ENCODE peak calls at places on chromosomes 1 and 21, in four cellular contexts. One of them, this sample, is unnamed.

GRCh38 chr1:8314346-8315280 is 3.3 kb upstream of the SLC45A1 start:
- DNase-seq in esophagus muscularis mucosa: no peak
- DNase-seq in A549: peak
- DNase-seq in right lobe of liver: peak
- DNase-seq in this sample: peak

GRCh38 chr1:56436912-56437403 is 142.4 kb downstream of the PLPP3 start:
- DNase-seq in esophagus muscularis mucosa: no peak
- DNase-seq in A549: no peak
- DNase-seq in right lobe of liver: no peak
- DNase-seq in this sample: no peak

GRCh38 chr1:162678439-162678838 is 46.2 kb downstream of the DDR2 start:
- DNase-seq in esophagus muscularis mucosa: no peak
- DNase-seq in A549: no peak
- DNase-seq in right lobe of liver: no peak
- DNase-seq in this sample: peak

GRCh38 chr1:215777370-215777925 is 210.3 kb downstream of the KCTD3 start:
- DNase-seq in esophagus muscularis mucosa: no peak
- DNase-seq in A549: no peak
- DNase-seq in right lobe of liver: no peak
- DNase-seq in this sample: no peak

GRCh38 chr1:31654171-31654776 is 9.6 kb upstream of the PEF1 start:
- DNase-seq in esophagus muscularis mucosa: no peak
- DNase-seq in A549: no peak
- DNase-seq in right lobe of liver: no peak
- DNase-seq in this sample: no peak

GRCh38 chr1:94056171-94056570 is 64.8 kb downstream of the ABCA4 start:
- DNase-seq in esophagus muscularis mucosa: no peak
- DNase-seq in A549: no peak
- DNase-seq in right lobe of liver: no peak
- DNase-seq in this sample: no peak

GRCh38 chr21:14989359-14989758 is 75.4 kb downstream of the NRIP1 start:
- DNase-seq in esophagus muscularis mucosa: no peak
- DNase-seq in A549: no peak
- DNase-seq in right lobe of liver: no peak
- DNase-seq in this sample: no peak

GRCh38 chr1:15848929-15849774 is 1.6 kb downstream of the SPEN start:
- DNase-seq in esophagus muscularis mucosa: peak
- DNase-seq in A549: peak
- DNase-seq in right lobe of liver: peak
- DNase-seq in this sample: peak

GRCh38 chr1:17636612-17637011 is 97.1 kb downstream of the ARHGEF10L start:
- DNase-seq in esophagus muscularis mucosa: no peak
- DNase-seq in A549: no peak
- DNase-seq in right lobe of liver: no peak
- DNase-seq in this sample: no peak

GRCh38 chr1:31374511-31375196 is 1.8 kb upstream of the FABP3 start:
- DNase-seq in esophagus muscularis mucosa: no peak
- DNase-seq in A549: no peak
- DNase-seq in right lobe of liver: no peak
- DNase-seq in this sample: no peak

GRCh38 chr1:204225841-204226745 is 12.3 kb upstream of the GOLT1A start:
- DNase-seq in esophagus muscularis mucosa: no peak
- DNase-seq in A549: no peak
- DNase-seq in right lobe of liver: peak
- DNase-seq in this sample: no peak

GRCh38 chr1:67472056-67472455 is 41.9 kb upstream of the SERBP1 start:
- DNase-seq in esophagus muscularis mucosa: no peak
- DNase-seq in A549: no peak
- DNase-seq in right lobe of liver: no peak
- DNase-seq in this sample: no peak

GRCh38 chr1:153771241-153771640 is 4.0 kb upstream of the SLC27A3 start:
- DNase-seq in esophagus muscularis mucosa: no peak
- DNase-seq in A549: no peak
- DNase-seq in right lobe of liver: no peak
- DNase-seq in this sample: no peak

GRCh38 chr1:154158307-154159125 is 3.6 kb upstream of the NUP210L start:
- DNase-seq in esophagus muscularis mucosa: no peak
- DNase-seq in A549: no peak
- DNase-seq in right lobe of liver: no peak
- DNase-seq in this sample: no peak

GRCh38 chr1:179820216-179820970 is 57.2 kb downstream of the TOR1AIP2 start:
- DNase-seq in esophagus muscularis mucosa: no peak
- DNase-seq in A549: no peak
- DNase-seq in right lobe of liver: no peak
- DNase-seq in this sample: no peak

GRCh38 chr1:38819516-38819915 is 40.1 kb downstream of the RRAGC start:
- DNase-seq in esophagus muscularis mucosa: no peak
- DNase-seq in A549: no peak
- DNase-seq in right lobe of liver: no peak
- DNase-seq in this sample: no peak

GRCh38 chr21:41171210-41171609 is 3.2 kb downstream of the BACE2 start:
- DNase-seq in esophagus muscularis mucosa: no peak
- DNase-seq in A549: no peak
- DNase-seq in right lobe of liver: no peak
- DNase-seq in this sample: peak

GRCh38 chr21:18467715-18468114 is 64.1 kb upstream of the TMPRSS15 start:
- DNase-seq in esophagus muscularis mucosa: no peak
- DNase-seq in A549: no peak
- DNase-seq in right lobe of liver: no peak
- DNase-seq in this sample: no peak

GRCh38 chr1:3746784-3747521 is 5.3 kb upstream of the CCDC27 start:
- DNase-seq in esophagus muscularis mucosa: peak
- DNase-seq in A549: peak
- DNase-seq in right lobe of liver: peak
- DNase-seq in this sample: peak

GRCh38 chr1:15975358-15975804 is 520 bp downstream of the ZBTB17 start:
- DNase-seq in esophagus muscularis mucosa: no peak
- DNase-seq in A549: peak
- DNase-seq in right lobe of liver: peak
- DNase-seq in this sample: no peak

GRCh38 chr1:24695202-24695974 is 49.9 kb upstream of the CLIC4 start:
- DNase-seq in esophagus muscularis mucosa: no peak
- DNase-seq in A549: no peak
- DNase-seq in right lobe of liver: no peak
- DNase-seq in this sample: no peak

GRCh38 chr1:173002891-173003582 is 47.7 kb downstream of the TNFSF18 start:
- DNase-seq in esophagus muscularis mucosa: no peak
- DNase-seq in A549: no peak
- DNase-seq in right lobe of liver: no peak
- DNase-seq in this sample: no peak

GRCh38 chr1:2049517-2050481 is at the start of gene PRKCZ:
- DNase-seq in esophagus muscularis mucosa: no peak
- DNase-seq in A549: peak
- DNase-seq in right lobe of liver: peak
- DNase-seq in this sample: peak

GRCh38 chr1:18765725-18766124 is 93.7 kb downstream of the TAS1R2 start:
- DNase-seq in esophagus muscularis mucosa: no peak
- DNase-seq in A549: no peak
- DNase-seq in right lobe of liver: no peak
- DNase-seq in this sample: no peak

GRCh38 chr21:15682977-15683376 is 46.8 kb upstream of the USP25 start:
- DNase-seq in esophagus muscularis mucosa: no peak
- DNase-seq in A549: no peak
- DNase-seq in right lobe of liver: no peak
- DNase-seq in this sample: no peak

GRCh38 chr1:58818991-58819390 is 35.1 kb upstream of the JUN start:
- DNase-seq in esophagus muscularis mucosa: no peak
- DNase-seq in A549: no peak
- DNase-seq in right lobe of liver: no peak
- DNase-seq in this sample: no peak

GRCh38 chr1:155218854-155219591 is 10.5 kb downstream of the MTX1 start:
- DNase-seq in esophagus muscularis mucosa: no peak
- DNase-seq in A549: no peak
- DNase-seq in right lobe of liver: no peak
- DNase-seq in this sample: peak

GRCh38 chr1:247386217-247386616 is 29.8 kb upstream of the NLRP3 start:
- DNase-seq in esophagus muscularis mucosa: no peak
- DNase-seq in A549: no peak
- DNase-seq in right lobe of liver: no peak
- DNase-seq in this sample: no peak

GRCh38 chr1:34366875-34367624 is 190.3 kb downstream of the C1orf94 start:
- DNase-seq in esophagus muscularis mucosa: peak
- DNase-seq in A549: no peak
- DNase-seq in right lobe of liver: no peak
- DNase-seq in this sample: no peak

GRCh38 chr1:56068210-56068609 is 511.2 kb downstream of the PLPP3 start:
- DNase-seq in esophagus muscularis mucosa: no peak
- DNase-seq in A549: no peak
- DNase-seq in right lobe of liver: no peak
- DNase-seq in this sample: no peak

GRCh38 chr1:226355679-226356583 is 47.0 kb upstream of the LIN9 start:
- DNase-seq in esophagus muscularis mucosa: no peak
- DNase-seq in A549: no peak
- DNase-seq in right lobe of liver: no peak
- DNase-seq in this sample: no peak

GRCh38 chr1:161763522-161764098 is 2.5 kb upstream of the ATF6 start:
- DNase-seq in esophagus muscularis mucosa: no peak
- DNase-seq in A549: peak
- DNase-seq in right lobe of liver: no peak
- DNase-seq in this sample: no peak

GRCh38 chr1:199205740-199206139 is 566.9 kb downstream of the PTPRC start:
- DNase-seq in esophagus muscularis mucosa: no peak
- DNase-seq in A549: no peak
- DNase-seq in right lobe of liver: no peak
- DNase-seq in this sample: no peak

GRCh38 chr1:151165281-151165737 is 393 bp downstream of the LYSMD1 start:
- DNase-seq in esophagus muscularis mucosa: no peak
- DNase-seq in A549: peak
- DNase-seq in right lobe of liver: no peak
- DNase-seq in this sample: peak

GRCh38 chr1:60924165-60924564 is 158.2 kb upstream of the NFIA start:
- DNase-seq in esophagus muscularis mucosa: no peak
- DNase-seq in A549: no peak
- DNase-seq in right lobe of liver: no peak
- DNase-seq in this sample: no peak

GRCh38 chr1:67201891-67202290 is 35.6 kb downstream of the IL23R start:
- DNase-seq in esophagus muscularis mucosa: no peak
- DNase-seq in A549: no peak
- DNase-seq in right lobe of liver: no peak
- DNase-seq in this sample: no peak

GRCh38 chr1:61481313-61481712 is 243.6 kb downstream of the TM2D1 start:
- DNase-seq in esophagus muscularis mucosa: no peak
- DNase-seq in A549: peak
- DNase-seq in right lobe of liver: no peak
- DNase-seq in this sample: no peak

GRCh38 chr1:5342172-5342571 is 650.1 kb downstream of the NPHP4 start:
- DNase-seq in esophagus muscularis mucosa: no peak
- DNase-seq in A549: no peak
- DNase-seq in right lobe of liver: no peak
- DNase-seq in this sample: no peak

GRCh38 chr1:99647460-99647859 is 1.5 kb downstream of the PALMD start:
- DNase-seq in esophagus muscularis mucosa: no peak
- DNase-seq in A549: no peak
- DNase-seq in right lobe of liver: no peak
- DNase-seq in this sample: no peak
- H3K4me3 ChIP-seq in esophagus muscularis mucosa: peak
- H3K4me3 ChIP-seq in A549: no peak
- H3K4me3 ChIP-seq in right lobe of liver: peak
- H3K4me3 ChIP-seq in this sample: peak

DNA sequence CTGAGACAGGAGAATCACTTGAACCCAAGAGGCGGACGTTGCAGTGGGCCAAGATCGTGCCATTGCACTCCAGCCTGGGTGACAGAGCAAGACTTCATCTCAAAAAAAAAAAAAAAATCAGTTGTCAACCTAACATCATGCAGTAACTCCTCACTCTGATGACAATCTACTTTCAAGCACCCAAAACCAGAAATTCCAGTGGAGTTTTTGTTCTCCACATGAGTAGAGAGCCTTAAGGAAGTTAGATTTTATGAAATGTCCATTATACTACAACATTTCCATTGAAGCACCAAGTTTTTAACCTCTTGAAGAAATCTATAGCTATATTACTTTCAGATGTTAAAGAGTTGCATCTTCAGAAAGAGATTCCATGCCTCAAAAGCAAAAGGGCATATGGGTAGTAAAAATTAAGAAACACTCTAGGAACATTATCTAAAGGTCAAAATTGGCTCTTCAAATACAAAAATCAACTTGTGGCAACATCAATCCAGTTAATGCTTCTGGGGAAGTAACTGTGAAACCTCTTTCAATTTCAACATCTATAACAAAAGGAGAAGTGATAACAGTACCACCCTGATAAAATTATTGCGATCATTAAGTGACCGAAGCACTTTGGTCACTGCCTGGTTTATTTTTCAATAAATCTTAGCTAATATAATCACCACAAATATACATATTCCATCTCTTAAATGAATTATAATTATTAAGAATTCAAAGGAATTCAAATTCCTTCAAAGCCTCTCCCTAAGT is 7.7 kb downstream of the LPGAT1 start:
- DNase-seq in esophagus muscularis mucosa: no peak
- DNase-seq in A549: no peak
- DNase-seq in right lobe of liver: no peak
- DNase-seq in this sample: no peak
- TF ChIP-seq POLR2A in esophagus muscularis mucosa: no peak
- TF ChIP-seq POLR2A in A549: no peak
- TF ChIP-seq POLR2A in right lobe of liver: no peak
- TF ChIP-seq POLR2A in this sample: no peak

GRCh38 chr21:45764792-45765191 is 121.3 kb downstream of the PCBP3 start:
- DNase-seq in esophagus muscularis mucosa: no peak
- DNase-seq in A549: no peak
- DNase-seq in right lobe of liver: no peak
- DNase-seq in this sample: no peak
- H3K4me3 ChIP-seq in esophagus muscularis mucosa: no peak
- H3K4me3 ChIP-seq in A549: no peak
- H3K4me3 ChIP-seq in right lobe of liver: no peak
- H3K4me3 ChIP-seq in this sample: no peak

DNA sequence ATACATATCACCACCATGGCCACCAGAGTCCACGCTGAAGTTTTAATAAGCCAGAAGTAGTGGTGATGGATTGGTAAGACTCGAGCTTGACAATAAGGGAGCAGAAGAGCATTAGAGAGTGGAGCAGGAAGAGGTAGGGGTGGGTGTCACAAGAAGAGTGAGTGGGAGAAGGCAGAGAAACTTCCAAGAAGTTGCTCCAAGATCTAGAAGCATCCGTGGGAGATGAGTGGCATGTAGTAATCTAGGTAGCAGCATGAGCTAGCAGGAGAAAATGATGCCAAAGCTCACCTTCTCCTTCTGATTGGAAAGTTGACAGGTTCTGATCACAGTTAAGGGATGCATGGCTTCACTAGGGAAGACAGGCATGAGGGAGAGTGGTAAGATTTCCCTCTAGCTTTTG is 49.2 kb downstream of the PLXNA2 start:
- DNase-seq in esophagus muscularis mucosa: no peak
- DNase-seq in A549: no peak
- DNase-seq in right lobe of liver: no peak
- DNase-seq in this sample: no peak
- TF ChIP-seq POLR2A in esophagus muscularis mucosa: no peak
- TF ChIP-seq POLR2A in A549: no peak
- TF ChIP-seq POLR2A in right lobe of liver: no peak
- TF ChIP-seq POLR2A in this sample: no peak

This sample was measured in lower leg skin.